ENCODE peak calls at places on chromosomes 2 and 18, in five cellular contexts. One of them, this sample, is unnamed.

GRCh38 chr2:187982668-187983067 is 309.0 kb upstream of the GULP1 start:
- DNase-seq in cardiac muscle cell: peak; percentile 87
- DNase-seq in GM23338: no peak
- DNase-seq in esophagus squamous epithelium: no peak
- DNase-seq in IMR-90: peak; percentile 92
- DNase-seq in this sample: peak; percentile 84

GRCh38 chr2:238928520-238929241 is 80.8 kb downstream of the TWIST2 start:
- DNase-seq in cardiac muscle cell: no peak
- DNase-seq in GM23338: no peak
- DNase-seq in esophagus squamous epithelium: no peak
- DNase-seq in IMR-90: no peak
- DNase-seq in this sample: no peak

GRCh38 chr2:109238580-109238979 is 109.6 kb downstream of the SH3RF3 start:
- DNase-seq in cardiac muscle cell: peak; percentile 97
- DNase-seq in GM23338: no peak
- DNase-seq in esophagus squamous epithelium: peak; percentile 13
- DNase-seq in IMR-90: peak; percentile 95
- DNase-seq in this sample: peak; percentile 64

GRCh38 chr2:86023366-86023712 is 82.3 kb downstream of the POLR1A start:
- DNase-seq in cardiac muscle cell: no peak
- DNase-seq in GM23338: no peak
- DNase-seq in esophagus squamous epithelium: no peak
- DNase-seq in IMR-90: no peak
- DNase-seq in this sample: no peak

GRCh38 chr18:68406761-68407160 is 308.1 kb downstream of the TMX3 start:
- DNase-seq in cardiac muscle cell: no peak
- DNase-seq in GM23338: peak; percentile 12
- DNase-seq in esophagus squamous epithelium: no peak
- DNase-seq in IMR-90: no peak
- DNase-seq in this sample: no peak

GRCh38 chr2:2846379-2847130 is 515.5 kb upstream of the MYT1L start:
- DNase-seq in cardiac muscle cell: no peak
- DNase-seq in GM23338: no peak
- DNase-seq in esophagus squamous epithelium: no peak
- DNase-seq in IMR-90: no peak
- DNase-seq in this sample: no peak

GRCh38 chr2:217753460-217754200 is 249.2 kb downstream of the TNS1 start:
- DNase-seq in cardiac muscle cell: no peak
- DNase-seq in GM23338: no peak
- DNase-seq in esophagus squamous epithelium: no peak
- DNase-seq in IMR-90: peak; percentile 71
- DNase-seq in this sample: peak; percentile 35

GRCh38 chr2:109663721-109664120 is 49.6 kb downstream of the SOWAHC start:
- DNase-seq in cardiac muscle cell: peak; percentile 95
- DNase-seq in GM23338: no peak
- DNase-seq in esophagus squamous epithelium: no peak
- DNase-seq in IMR-90: peak; percentile 28
- DNase-seq in this sample: peak; percentile 17

GRCh38 chr2:164655336-164655735 is 34.1 kb upstream of the GRB14 start:
- DNase-seq in cardiac muscle cell: no peak
- DNase-seq in GM23338: no peak
- DNase-seq in esophagus squamous epithelium: no peak
- DNase-seq in IMR-90: no peak
- DNase-seq in this sample: no peak

GRCh38 chr2:159516241-159516758 is 100.0 kb downstream of the BAZ2B start:
- DNase-seq in cardiac muscle cell: peak; percentile 38
- DNase-seq in GM23338: peak; percentile 53
- DNase-seq in esophagus squamous epithelium: no peak
- DNase-seq in IMR-90: peak; percentile 17
- DNase-seq in this sample: peak; percentile 12

GRCh38 chr2:216535454-216535995 is 36.9 kb downstream of the RPL37A start:
- DNase-seq in cardiac muscle cell: peak; percentile 96
- DNase-seq in GM23338: no peak
- DNase-seq in esophagus squamous epithelium: no peak
- DNase-seq in IMR-90: peak; percentile 99
- DNase-seq in this sample: peak; percentile 95

GRCh38 chr2:191086707-191087106 is 64.1 kb downstream of the STAT4 start:
- DNase-seq in cardiac muscle cell: no peak
- DNase-seq in GM23338: no peak
- DNase-seq in esophagus squamous epithelium: no peak
- DNase-seq in IMR-90: no peak
- DNase-seq in this sample: no peak

GRCh38 chr18:48806551-48807261 is 144.1 kb downstream of the SMAD7 start:
- DNase-seq in cardiac muscle cell: no peak
- DNase-seq in GM23338: peak; percentile 17
- DNase-seq in esophagus squamous epithelium: no peak
- DNase-seq in IMR-90: no peak
- DNase-seq in this sample: no peak

GRCh38 chr2:172693037-172693436 is 42.6 kb upstream of the RAPGEF4 start:
- DNase-seq in cardiac muscle cell: peak; percentile 98
- DNase-seq in GM23338: no peak
- DNase-seq in esophagus squamous epithelium: no peak
- DNase-seq in IMR-90: peak; percentile 99
- DNase-seq in this sample: peak; percentile 98

GRCh38 chr2:196481323-196481695 is 158.2 kb upstream of the CCDC150 start:
- DNase-seq in cardiac muscle cell: peak; percentile 48
- DNase-seq in GM23338: no peak
- DNase-seq in esophagus squamous epithelium: no peak
- DNase-seq in IMR-90: peak; percentile 56
- DNase-seq in this sample: peak; percentile 75

GRCh38 chr2:23844905-23845304 is 82.0 kb downstream of the ATAD2B start:
- DNase-seq in cardiac muscle cell: no peak
- DNase-seq in GM23338: no peak
- DNase-seq in esophagus squamous epithelium: no peak
- DNase-seq in IMR-90: no peak
- DNase-seq in this sample: no peak

GRCh38 chr18:5543036-5543671 is 643 bp downstream of the EPB41L3 start:
- DNase-seq in cardiac muscle cell: no peak
- DNase-seq in GM23338: peak; percentile 74
- DNase-seq in esophagus squamous epithelium: no peak
- DNase-seq in IMR-90: no peak
- DNase-seq in this sample: no peak
- TF ChIP-seq CTCF in cardiac muscle cell: no peak
- TF ChIP-seq CTCF in GM23338: no peak
- TF ChIP-seq CTCF in esophagus squamous epithelium: no peak
- TF ChIP-seq CTCF in IMR-90: no peak
- TF ChIP-seq CTCF in this sample: no peak

GRCh38 chr2:98127229-98127989 is 40.4 kb downstream of the VWA3B start:
- DNase-seq in cardiac muscle cell: no peak
- DNase-seq in GM23338: no peak
- DNase-seq in esophagus squamous epithelium: no peak
- DNase-seq in IMR-90: no peak
- DNase-seq in this sample: no peak

GRCh38 chr2:98122524-98122923 is 35.6 kb downstream of the VWA3B start:
- DNase-seq in cardiac muscle cell: no peak
- DNase-seq in GM23338: no peak
- DNase-seq in esophagus squamous epithelium: no peak
- DNase-seq in IMR-90: no peak
- DNase-seq in this sample: no peak

GRCh38 chr2:98126061-98126460 is 39.1 kb downstream of the VWA3B start:
- DNase-seq in cardiac muscle cell: peak; percentile 33
- DNase-seq in GM23338: no peak
- DNase-seq in esophagus squamous epithelium: no peak
- DNase-seq in IMR-90: peak; percentile 10
- DNase-seq in this sample: no peak

GRCh38 chr2:98121149-98121548 is 34.2 kb downstream of the VWA3B start:
- DNase-seq in cardiac muscle cell: no peak
- DNase-seq in GM23338: no peak
- DNase-seq in esophagus squamous epithelium: no peak
- DNase-seq in IMR-90: no peak
- DNase-seq in this sample: no peak

DNA sequence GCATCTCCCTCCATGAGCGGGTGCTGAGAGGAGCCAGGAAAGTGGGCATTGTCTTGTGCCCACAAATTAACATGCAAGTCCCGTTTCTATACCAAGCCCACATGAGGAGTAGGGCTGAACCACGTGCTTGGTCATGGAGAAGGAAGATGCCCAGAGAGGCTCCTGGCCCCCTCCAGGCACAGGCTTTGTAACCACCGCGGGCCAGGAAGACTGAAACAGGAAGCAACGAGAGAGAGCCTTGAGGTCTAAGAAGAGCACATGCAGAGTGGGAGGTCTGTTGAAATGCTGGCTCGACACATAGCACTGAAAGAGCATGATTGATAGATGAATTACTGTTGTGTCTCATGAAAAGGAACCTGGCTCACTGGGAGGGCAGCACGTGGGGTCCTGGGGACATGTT is 36.3 kb downstream of the VWA3B start:
- DNase-seq in cardiac muscle cell: no peak
- DNase-seq in GM23338: no peak
- DNase-seq in esophagus squamous epithelium: no peak
- DNase-seq in IMR-90: no peak
- DNase-seq in this sample: no peak
- H3K27me3 ChIP-seq in cardiac muscle cell: peaks cover 4% of the 10 kb centered on the region
- H3K27me3 ChIP-seq in GM23338: no peaks in the 10 kb centered on the region
- H3K27me3 ChIP-seq in esophagus squamous epithelium: peaks cover 2% of the 10 kb centered on the region
- H3K27me3 ChIP-seq in IMR-90: peaks cover 43% of the 10 kb centered on the region
- H3K27me3 ChIP-seq in this sample: peaks cover 7% of the 10 kb centered on the region

DNA sequence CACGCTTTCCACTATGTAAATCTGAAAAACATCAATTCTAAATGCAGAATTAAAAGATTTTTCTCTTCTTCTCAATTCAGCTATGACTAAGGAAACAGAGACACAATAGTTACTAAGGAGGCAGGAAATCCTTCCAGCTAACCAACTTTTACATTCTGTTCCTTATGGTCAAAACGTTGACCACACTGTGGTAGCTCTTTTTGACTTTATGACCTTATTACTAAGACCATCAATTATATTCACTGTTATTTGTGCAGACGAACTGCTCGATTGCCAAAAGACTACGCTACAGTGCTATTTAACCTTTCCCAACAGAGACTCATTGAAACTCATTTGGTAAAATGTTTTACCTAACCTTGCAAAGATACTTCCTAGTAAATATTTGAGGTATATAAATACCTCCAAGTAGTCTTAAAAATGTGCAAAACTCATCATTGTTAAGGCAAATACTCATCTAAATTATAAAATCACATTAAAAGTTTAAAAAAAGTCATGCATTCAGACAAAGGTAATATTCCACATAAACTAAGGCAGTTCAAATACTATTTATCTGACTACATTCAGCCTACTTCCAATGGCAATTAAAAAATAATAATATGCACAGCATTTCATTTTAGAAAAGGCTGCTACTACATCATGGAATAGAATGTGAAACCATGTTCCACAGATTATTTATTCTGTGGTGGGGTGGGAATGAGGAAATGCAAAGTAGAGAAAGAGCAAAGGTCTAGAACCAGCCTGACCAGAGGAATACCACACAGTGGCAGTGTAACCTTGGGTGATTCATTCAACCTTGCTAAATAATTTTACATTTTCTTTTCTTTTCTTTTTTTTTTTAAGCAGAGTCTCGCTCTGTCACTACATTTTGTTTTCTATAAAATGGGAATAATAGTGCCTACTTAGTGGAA is 139.8 kb downstream of the THADA start:
- DNase-seq in cardiac muscle cell: peak; percentile 83
- DNase-seq in GM23338: no peak
- DNase-seq in esophagus squamous epithelium: no peak
- DNase-seq in IMR-90: peak; percentile 75
- DNase-seq in this sample: no peak
- TF ChIP-seq CTCF in cardiac muscle cell: no peak
- TF ChIP-seq CTCF in GM23338: no peak
- TF ChIP-seq CTCF in esophagus squamous epithelium: no peak
- TF ChIP-seq CTCF in IMR-90: no peak
- TF ChIP-seq CTCF in this sample: no peak

GRCh38 chr2:75337619-75338018 is 138.3 kb upstream of the TACR1 start:
- DNase-seq in cardiac muscle cell: no peak
- DNase-seq in GM23338: no peak
- DNase-seq in esophagus squamous epithelium: no peak
- DNase-seq in IMR-90: no peak
- DNase-seq in this sample: no peak

GRCh38 chr2:75337040-75337439 is 137.7 kb upstream of the TACR1 start:
- DNase-seq in cardiac muscle cell: no peak
- DNase-seq in GM23338: no peak
- DNase-seq in esophagus squamous epithelium: no peak
- DNase-seq in IMR-90: no peak
- DNase-seq in this sample: no peak

GRCh38 chr2:75342504-75343175 is 143.3 kb upstream of the TACR1 start:
- DNase-seq in cardiac muscle cell: no peak
- DNase-seq in GM23338: no peak
- DNase-seq in esophagus squamous epithelium: no peak
- DNase-seq in IMR-90: no peak
- DNase-seq in this sample: no peak

GRCh38 chr2:75344146-75344545 is 144.8 kb upstream of the TACR1 start:
- DNase-seq in cardiac muscle cell: no peak
- DNase-seq in GM23338: no peak
- DNase-seq in esophagus squamous epithelium: no peak
- DNase-seq in IMR-90: no peak
- DNase-seq in this sample: no peak

DNA sequence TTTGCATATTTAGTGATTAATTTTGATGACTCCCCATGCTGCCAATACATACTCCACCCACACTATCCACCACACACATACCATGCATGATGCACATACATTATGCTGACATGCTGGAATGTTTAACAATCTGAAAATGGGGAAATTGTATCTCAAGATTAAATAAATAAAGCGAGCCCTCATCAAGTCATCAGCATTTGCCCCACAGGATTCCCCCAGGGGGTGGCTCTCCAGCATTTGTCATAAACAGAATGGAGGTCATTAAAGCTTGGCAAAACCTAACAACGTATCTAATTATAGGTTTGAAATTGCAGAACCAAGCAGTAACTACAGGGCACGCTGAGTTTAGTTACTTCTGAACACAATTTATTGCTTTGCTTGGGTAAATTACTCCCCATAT is 141.2 kb upstream of the TACR1 start:
- DNase-seq in cardiac muscle cell: no peak
- DNase-seq in GM23338: no peak
- DNase-seq in esophagus squamous epithelium: no peak
- DNase-seq in IMR-90: peak; percentile 42
- DNase-seq in this sample: no peak
- H3K27me3 ChIP-seq in cardiac muscle cell: no peaks in the 10 kb centered on the region
- H3K27me3 ChIP-seq in GM23338: no peaks in the 10 kb centered on the region
- H3K27me3 ChIP-seq in esophagus squamous epithelium: no peaks in the 10 kb centered on the region
- H3K27me3 ChIP-seq in IMR-90: no peaks in the 10 kb centered on the region
- H3K27me3 ChIP-seq in this sample: no peaks in the 10 kb centered on the region

This sample was measured in BJ.